ENCODE peak calls at places on chromosomes 5 and 9, in five cellular contexts. Y, I, H, K and B are unnamed samples. For H3K4me1, the result is how much of the 10 kb centered on the place peaks cover.

GRCh38 chr9:114110180-114110579 is 11.1 kb upstream of the KIF12 start:
- DNase-seq in Y (no peak), I (no peak), H (no peak), K (no peak), B (no peak)

GRCh38 chr5:93787598-93787997 is 46.2 kb upstream of the POU5F2 start:
- DNase-seq in K (no peak), H (no peak), I (no peak), Y (no peak), B (no peak)

GRCh38 chr5:2914991-2915484 is 163.6 kb upstream of the IRX2 start:
- DNase-seq in H (no peak), K (no peak), I (no peak), Y (no peak), B (no peak)

GRCh38 chr5:66494437-66494836 is 101.8 kb upstream of the MAST4 start:
- DNase-seq in K (no peak), Y (no peak), I (no peak), H (no peak), B (no peak)

GRCh38 chr5:57745029-57745428 is 262.4 kb upstream of the ACTBL2 start:
- DNase-seq in H (no peak), K (no peak), I (no peak), Y (no peak), B (no peak)

GRCh38 chr9:134047868-134048581 is 19.8 kb downstream of the BRD3 start:
- DNase-seq in K (no peak), H (peak), Y (no peak), I (no peak), B (no peak)

GRCh38 chr5:100026601-100027000 is 508.6 kb upstream of the FAM174A start:
- DNase-seq in H (no peak), Y (no peak), K (no peak), I (no peak), B (no peak)

GRCh38 chr5:83895860-83896259 is 175.2 kb upstream of the HAPLN1 start:
- DNase-seq in K (no peak), H (no peak), I (no peak), Y (no peak), B (no peak)

GRCh38 chr9:1007312-1007711 is 30.9 kb downstream of the DMRT3 start:
- DNase-seq in I (no peak), H (no peak), K (no peak), Y (no peak), B (no peak)

GRCh38 chr5:141477169-141477568 is 1.4 kb downstream of the PCDHGC3 start:
- DNase-seq in I (no peak), H (no peak), K (no peak), Y (no peak), B (no peak)

GRCh38 chr5:81121273-81121672 is 111.8 kb upstream of the CKMT2 start:
- DNase-seq in Y (no peak), K (no peak), I (no peak), H (no peak), B (no peak)

GRCh38 chr9:135342206-135343130 is 137.1 kb upstream of the PPP1R26 start:
- DNase-seq in I (no peak), K (no peak), H (no peak), Y (peak), B (peak)

GRCh38 chr9:92187390-92187789 is 72.2 kb upstream of the SPTLC1 start:
- DNase-seq in I (no peak), Y (no peak), K (no peak), H (no peak), B (no peak)

GRCh38 chr9:69054989-69055388 is 19.4 kb downstream of the FXN start:
- DNase-seq in K (no peak), Y (no peak), H (no peak), I (no peak), B (no peak)

GRCh38 chr9:1005043-1005667 is 28.7 kb downstream of the DMRT3 start:
- DNase-seq in Y (no peak), H (no peak), K (peak), I (no peak), B (no peak)

GRCh38 chr5:23466401-23466886 is 41.0 kb upstream of the PRDM9 start:
- DNase-seq in K (no peak), H (no peak), Y (no peak), I (no peak), B (no peak)

GRCh38 chr5:146595088-146595487 is 79.1 kb upstream of the GPR151 start:
- DNase-seq in I (no peak), K (no peak), Y (no peak), H (no peak), B (no peak)

GRCh38 chr9:97740848-97741821 is 44.0 kb upstream of the XPA start:
- DNase-seq in Y (peak), H (peak), I (peak), K (peak), B (peak)

GRCh38 chr5:69484891-69485290 is 7.7 kb upstream of the OCLN start:
- DNase-seq in Y (no peak), I (no peak), K (no peak), H (no peak), B (no peak)

GRCh38 chr9:129185991-129186390 is 7.9 kb upstream of the IER5L start:
- DNase-seq in H (no peak), I (no peak), K (no peak), Y (no peak), B (no peak)

GRCh38 chr5:10913846-10914245 is 152.8 kb upstream of the DAP start:
- DNase-seq in Y (no peak), K (no peak), I (no peak), H (no peak), B (no peak)

GRCh38 chr5:78221964-78222451 is 72.5 kb downstream of the AP3B1 start:
- DNase-seq in I (no peak), Y (no peak), H (no peak), K (no peak), B (no peak)

GRCh38 chr5:107306597-107306996 is 364.1 kb downstream of the EFNA5 start:
- DNase-seq in K (no peak), I (no peak), H (no peak), Y (no peak), B (no peak)

GRCh38 chr5:133240425-133241091 is 188.7 kb downstream of the HSPA4 start:
- DNase-seq in I (peak), H (no peak), Y (no peak), K (peak), B (no peak)

GRCh38 chr9:2872307-2872940 is 28.5 kb upstream of the PUM3 start:
- DNase-seq in Y (no peak), I (no peak), H (no peak), K (no peak), B (no peak)

GRCh38 chr5:102296229-102296817 is at the start of gene SLCO4C1:
- DNase-seq in K (peak), H (peak), I (peak), Y (peak), B (peak)

GRCh38 chr5:66717455-66718373 is 121.5 kb downstream of the MAST4 start:
- DNase-seq in H (no peak), Y (no peak), K (peak), I (no peak), B (no peak)

GRCh38 chr9:82209797-82210470 is 221.4 kb downstream of the SPATA31D1 start:
- DNase-seq in K (no peak), Y (no peak), H (no peak), I (no peak), B (no peak)

GRCh38 chr9:74777136-74777879 is 110.4 kb downstream of the TRPM6 start:
- DNase-seq in H (peak), K (peak), I (peak), Y (peak), B (peak)

GRCh38 chr9:137449931-137450537 is 8.9 kb upstream of the ENTPD8 start:
- DNase-seq in I (no peak), H (no peak), Y (peak), K (no peak), B (no peak)

GRCh38 chr9:130922815-130923610 is 16.0 kb downstream of the FIBCD1 start:
- DNase-seq in H (no peak), Y (no peak), I (no peak), K (no peak), B (no peak)

GRCh38 chr9:14119694-14120514 is 194.0 kb downstream of the NFIB start:
- DNase-seq in I (no peak), H (no peak), Y (no peak), K (no peak), B (no peak)

GRCh38 chr5:164663223-164663989 is 1158.0 kb downstream of the MAT2B start:
- DNase-seq in Y (no peak), K (no peak), H (no peak), I (no peak), B (no peak)

GRCh38 chr5:2891781-2892180 is 140.3 kb upstream of the IRX2 start:
- DNase-seq in Y (no peak), K (no peak), H (no peak), I (no peak), B (no peak)

GRCh38 chr9:93677061-93677571 is 100.7 kb downstream of the PHF2 start:
- DNase-seq in H (no peak), Y (peak), K (peak), I (peak), B (peak)

GRCh38 chr9:16653491-16654407 is 216.7 kb downstream of the BNC2 start:
- DNase-seq in Y (no peak), I (no peak), K (peak), H (peak), B (peak)

GRCh38 chr5:136082390-136083193 is 50.1 kb upstream of the SMAD5 start:
- DNase-seq in I (peak), K (peak), H (peak), Y (peak), B (peak)

GRCh38 chr5:10912435-10912834 is 151.4 kb upstream of the DAP start:
- DNase-seq in H (no peak), K (no peak), I (no peak), Y (no peak), B (no peak)

GRCh38 chr5:121763674-121764073 is 88.0 kb upstream of the FTMT start:
- DNase-seq in Y (no peak), K (no peak), H (no peak), I (no peak), B (no peak)

GRCh38 chr9:106324071-106324470 is 538.9 kb upstream of the ZNF462 start:
- DNase-seq in H (no peak), K (no peak), I (no peak), Y (no peak), B (no peak)
- H3K4me3 ChIP-seq in H (no peak), K (no peak), I (no peak), Y (no peak), B (no peak)

GRCh38 chr5:54895816-54896341 is 89.5 kb downstream of the ESM1 start:
- DNase-seq in I (peak), H (no peak), K (peak), Y (no peak), B (no peak)
- H3K27ac ChIP-seq in I (no peak), H (no peak), K (no peak), Y (no peak), B (no peak)

GRCh38 chr5:178376906-178377582 is 144.4 kb upstream of the PHYKPL start:
- DNase-seq in K (no peak), I (no peak), H (no peak), Y (peak), B (no peak)

GRCh38 chr5:178377583-178378270 is 145.1 kb upstream of the PHYKPL start:
- DNase-seq in I (no peak), Y (peak), H (no peak), K (no peak), B (no peak)

GRCh38 chr5:178372091-178372695 is 139.6 kb upstream of the PHYKPL start:
- DNase-seq in Y (peak), K (no peak), I (no peak), H (no peak), B (peak)

GRCh38 chr5:178373711-178374110 is 141.1 kb upstream of the PHYKPL start:
- DNase-seq in K (no peak), H (no peak), Y (peak), I (no peak), B (no peak)

DNA sequence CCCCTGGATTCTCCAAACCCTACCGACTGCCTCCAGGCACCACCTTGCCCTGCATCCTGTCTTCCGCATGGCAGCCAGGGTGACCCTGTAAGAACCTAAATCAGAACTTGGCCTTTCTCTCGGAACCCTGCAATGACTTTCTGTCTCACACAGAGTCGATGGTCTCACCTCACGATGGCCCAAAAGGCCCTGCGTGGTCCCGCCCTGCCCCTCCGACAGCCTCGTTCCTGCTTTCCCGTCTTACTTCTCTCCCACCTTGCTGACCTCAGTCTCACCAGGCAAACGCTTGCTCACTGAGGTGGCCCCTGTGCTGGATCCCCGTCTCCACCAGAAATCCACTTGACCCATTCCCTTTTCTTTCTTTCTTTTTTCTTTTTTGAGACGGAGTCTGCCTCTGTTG is 142.7 kb upstream of the PHYKPL start:
- DNase-seq in I (no peak), K (no peak), H (no peak), Y (peak), B (no peak)
- H3K4me1 ChIP-seq in I (under half), K (under half), H (under half), Y (under half), B (under half)

DNA sequence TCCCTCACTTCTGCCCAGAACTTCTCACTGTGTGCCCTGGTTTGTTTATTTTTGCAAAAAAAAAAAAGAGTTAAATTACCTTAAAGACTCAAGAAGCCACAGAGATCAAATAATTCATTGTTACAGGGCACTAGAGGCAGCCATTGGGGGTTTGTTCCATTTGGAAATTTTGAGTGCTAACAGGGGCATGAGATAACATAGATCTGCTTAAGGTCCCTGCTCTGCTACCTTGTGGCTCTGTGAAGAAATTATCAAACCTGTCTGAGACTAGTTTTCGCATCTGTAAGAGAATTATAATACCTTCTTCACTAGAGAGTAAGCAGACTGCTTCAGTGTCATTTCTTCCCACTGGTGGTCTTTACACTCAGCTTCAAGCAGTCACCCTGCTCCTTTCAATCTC is 394 bp downstream of the TLR4 start:
- DNase-seq in I (no peak), H (no peak), Y (no peak), K (no peak), B (no peak)
- H3K4me3 ChIP-seq in I (peak), H (peak), Y (peak), K (peak), B (peak)

GRCh38 chr5:156473271-156473935 is 146.4 kb downstream of the SGCD start:
- DNase-seq in H (no peak), Y (no peak), I (no peak), K (no peak), B (no peak)
- H3K27ac ChIP-seq in H (peak), Y (no peak), I (no peak), K (peak), B (no peak)

DNA sequence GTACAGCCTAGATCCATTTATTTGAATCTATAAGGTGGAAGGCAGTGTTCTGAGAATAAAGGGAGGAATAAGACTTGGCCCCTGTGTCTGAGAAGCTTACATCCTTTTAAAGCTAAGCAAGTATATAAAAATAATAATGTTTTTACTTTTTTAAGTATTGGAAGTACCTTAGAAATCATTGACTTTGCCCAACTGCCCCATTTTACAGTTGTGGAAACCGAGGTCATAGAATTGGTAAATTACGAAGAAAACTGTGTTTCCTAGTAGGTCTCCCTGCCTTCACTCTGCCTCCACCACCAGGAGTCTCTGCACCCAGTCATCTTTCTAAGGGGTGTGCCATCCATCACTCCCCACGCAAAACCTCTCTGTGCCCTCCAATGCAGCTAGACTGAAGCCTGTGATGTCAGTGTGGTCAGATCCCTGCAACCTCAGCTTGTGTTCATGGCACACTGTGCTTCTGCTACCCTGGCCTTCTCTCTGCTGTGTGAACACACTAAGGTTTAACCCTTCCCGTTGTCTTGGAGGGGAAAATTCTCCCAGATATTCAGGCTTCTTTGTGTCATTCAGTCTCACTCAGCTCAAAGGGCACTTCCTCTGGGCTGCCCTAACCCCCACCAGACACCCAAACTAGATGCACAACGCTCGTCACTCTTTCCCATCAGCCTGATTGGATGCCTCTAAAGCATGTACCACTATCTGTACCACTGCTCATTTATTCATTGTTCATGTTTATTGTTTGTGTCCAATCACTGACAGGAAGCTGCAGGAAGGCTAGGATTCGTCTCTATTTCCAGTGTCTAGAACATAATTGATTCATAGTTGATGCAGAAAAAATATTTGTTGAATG is 18.2 kb downstream of the ADRB2 start:
- DNase-seq in I (no peak), H (no peak), K (no peak), Y (no peak), B (no peak)
- H3K4me1 ChIP-seq in I (under half), H (under half), K (under half), Y (under half), B (under half)

GRCh38 chr5:1345876-1346626 is 1.2 kb upstream of the CLPTM1L start:
- DNase-seq in K (no peak), H (no peak), I (no peak), Y (peak), B (no peak)
- H3K4me3 ChIP-seq in K (peak), H (peak), I (peak), Y (peak), B (peak)

GRCh38 chr9:121537283-121537682 is 37.6 kb upstream of the GGTA1 start:
- DNase-seq in K (no peak), Y (peak), I (peak), H (no peak), B (no peak)
- H3K27ac ChIP-seq in K (peak), Y (no peak), I (no peak), H (no peak), B (no peak)

GRCh38 chr5:96967400-96967799 is 31.5 kb downstream of the LNPEP start:
- DNase-seq in K (no peak), I (no peak), H (no peak), Y (no peak), B (no peak)
- H3K4me1 ChIP-seq in K (half or more), I (under half), H (half or more), Y (under half), B (under half)

GRCh38 chr9:95317119-95317892 is at the start of gene FANCC:
- DNase-seq in I (peak), Y (peak), K (peak), H (peak), B (peak)
- H3K4me3 ChIP-seq in I (peak), Y (peak), K (peak), H (peak), B (peak)